ENCODE peak calls at places on chromosomes 6 and 20, in eight cellular contexts. One of them, this sample, is unnamed.
A peak's percentile ranks its signal among the peaks of the same experiment; 100 is the strongest.

GRCh38 chr20:36496707-36497669 is 44.3 kb upstream of the MYL9 start:
- DNase-seq in fibroblast of pulmonary artery: no peak
- DNase-seq in H1: no peak
- DNase-seq in ascending aorta: no peak
- DNase-seq in endodermal cell: no peak
- DNase-seq in psoas muscle: no peak
- DNase-seq in CD4-positive, alpha-beta T cell: no peak
- DNase-seq in GM12865: no peak
- DNase-seq in this sample: no peak

GRCh38 chr20:63071541-63072181 is 64.9 kb upstream of the BHLHE23 start:
- DNase-seq in fibroblast of pulmonary artery: peak; percentile 18
- DNase-seq in H1: peak; percentile 85
- DNase-seq in ascending aorta: peak; percentile 58
- DNase-seq in endodermal cell: peak; percentile 94
- DNase-seq in psoas muscle: peak; percentile 38
- DNase-seq in CD4-positive, alpha-beta T cell: no peak
- DNase-seq in GM12865: no peak
- DNase-seq in this sample: no peak

GRCh38 chr20:61901421-61902212 is 164.1 kb downstream of the TAF4 start:
- DNase-seq in fibroblast of pulmonary artery: no peak
- DNase-seq in H1: no peak
- DNase-seq in ascending aorta: no peak
- DNase-seq in endodermal cell: no peak
- DNase-seq in psoas muscle: peak; percentile 28
- DNase-seq in CD4-positive, alpha-beta T cell: no peak
- DNase-seq in GM12865: no peak
- DNase-seq in this sample: no peak

GRCh38 chr6:45650527-45651135 is 272.9 kb upstream of the SUPT3H start:
- DNase-seq in fibroblast of pulmonary artery: peak; percentile 80
- DNase-seq in H1: no peak
- DNase-seq in ascending aorta: peak; percentile 37
- DNase-seq in endodermal cell: no peak
- DNase-seq in psoas muscle: no peak
- DNase-seq in CD4-positive, alpha-beta T cell: no peak
- DNase-seq in GM12865: no peak
- DNase-seq in this sample: no peak

GRCh38 chr6:35363293-35363750 is 21.0 kb downstream of the PPARD start:
- DNase-seq in fibroblast of pulmonary artery: peak; percentile 46
- DNase-seq in H1: no peak
- DNase-seq in ascending aorta: no peak
- DNase-seq in endodermal cell: peak; percentile 57
- DNase-seq in psoas muscle: peak; percentile 78
- DNase-seq in CD4-positive, alpha-beta T cell: no peak
- DNase-seq in GM12865: no peak
- DNase-seq in this sample: no peak

GRCh38 chr20:58669287-58670006 is 18.4 kb downstream of the STX16 start:
- DNase-seq in fibroblast of pulmonary artery: no peak
- DNase-seq in H1: peak; percentile 78
- DNase-seq in ascending aorta: no peak
- DNase-seq in endodermal cell: peak; percentile 90
- DNase-seq in psoas muscle: no peak
- DNase-seq in CD4-positive, alpha-beta T cell: no peak
- DNase-seq in GM12865: peak; percentile 53
- DNase-seq in this sample: no peak

GRCh38 chr6:51885957-51886356 is 201.5 kb downstream of the PKHD1 start:
- DNase-seq in fibroblast of pulmonary artery: no peak
- DNase-seq in H1: no peak
- DNase-seq in ascending aorta: no peak
- DNase-seq in endodermal cell: no peak
- DNase-seq in psoas muscle: no peak
- DNase-seq in CD4-positive, alpha-beta T cell: no peak
- DNase-seq in GM12865: no peak
- DNase-seq in this sample: no peak

GRCh38 chr6:87623248-87623647 is 33.3 kb downstream of the ORC3 start:
- DNase-seq in fibroblast of pulmonary artery: peak; percentile 57
- DNase-seq in H1: no peak
- DNase-seq in ascending aorta: no peak
- DNase-seq in endodermal cell: no peak
- DNase-seq in psoas muscle: no peak
- DNase-seq in CD4-positive, alpha-beta T cell: no peak
- DNase-seq in GM12865: no peak
- DNase-seq in this sample: no peak

GRCh38 chr20:44692932-44693476 is 22.2 kb upstream of the CCN5 start:
- DNase-seq in fibroblast of pulmonary artery: peak; percentile 92
- DNase-seq in H1: no peak
- DNase-seq in ascending aorta: peak; percentile 97
- DNase-seq in endodermal cell: peak; percentile 73
- DNase-seq in psoas muscle: peak; percentile 90
- DNase-seq in CD4-positive, alpha-beta T cell: no peak
- DNase-seq in GM12865: no peak
- DNase-seq in this sample: no peak

GRCh38 chr6:132060591-132060990 is 109.4 kb upstream of the CCN2 start:
- DNase-seq in fibroblast of pulmonary artery: peak; percentile 65
- DNase-seq in H1: no peak
- DNase-seq in ascending aorta: no peak
- DNase-seq in endodermal cell: no peak
- DNase-seq in psoas muscle: no peak
- DNase-seq in CD4-positive, alpha-beta T cell: no peak
- DNase-seq in GM12865: no peak
- DNase-seq in this sample: no peak

GRCh38 chr20:40843251-40843650 is 154.2 kb upstream of the MAFB start:
- DNase-seq in fibroblast of pulmonary artery: no peak
- DNase-seq in H1: no peak
- DNase-seq in ascending aorta: no peak
- DNase-seq in endodermal cell: no peak
- DNase-seq in psoas muscle: no peak
- DNase-seq in CD4-positive, alpha-beta T cell: no peak
- DNase-seq in GM12865: no peak
- DNase-seq in this sample: no peak

GRCh38 chr6:26431258-26432162 is 8.8 kb upstream of the BTN3A3 start:
- DNase-seq in fibroblast of pulmonary artery: peak; percentile 23
- DNase-seq in H1: no peak
- DNase-seq in ascending aorta: peak; percentile 70
- DNase-seq in endodermal cell: no peak
- DNase-seq in psoas muscle: no peak
- DNase-seq in CD4-positive, alpha-beta T cell: no peak
- DNase-seq in GM12865: no peak
- DNase-seq in this sample: no peak

GRCh38 chr6:47690209-47690608 is 8.2 kb upstream of the ADGRF4 start:
- DNase-seq in fibroblast of pulmonary artery: no peak
- DNase-seq in H1: no peak
- DNase-seq in ascending aorta: no peak
- DNase-seq in endodermal cell: no peak
- DNase-seq in psoas muscle: no peak
- DNase-seq in CD4-positive, alpha-beta T cell: no peak
- DNase-seq in GM12865: no peak
- DNase-seq in this sample: no peak
- TF ChIP-seq CTCF in fibroblast of pulmonary artery: no peak
- TF ChIP-seq CTCF in H1: peak; percentile 11
- TF ChIP-seq CTCF in ascending aorta: no peak
- TF ChIP-seq CTCF in endodermal cell: peak; percentile 55
- TF ChIP-seq CTCF in psoas muscle: no peak
- TF ChIP-seq CTCF in CD4-positive, alpha-beta T cell: no peak
- TF ChIP-seq CTCF in GM12865: no peak
- TF ChIP-seq CTCF in this sample: no peak

GRCh38 chr6:30481213-30481964 is 7.9 kb upstream of the HLA-E start:
- DNase-seq in fibroblast of pulmonary artery: no peak
- DNase-seq in H1: peak; percentile 55
- DNase-seq in ascending aorta: no peak
- DNase-seq in endodermal cell: peak; percentile 72
- DNase-seq in psoas muscle: no peak
- DNase-seq in CD4-positive, alpha-beta T cell: no peak
- DNase-seq in GM12865: no peak
- DNase-seq in this sample: peak; percentile 26
- TF ChIP-seq CTCF in fibroblast of pulmonary artery: no peak
- TF ChIP-seq CTCF in H1: no peak
- TF ChIP-seq CTCF in ascending aorta: no peak
- TF ChIP-seq CTCF in endodermal cell: peak; percentile 52
- TF ChIP-seq CTCF in psoas muscle: no peak
- TF ChIP-seq CTCF in CD4-positive, alpha-beta T cell: no peak
- TF ChIP-seq CTCF in GM12865: no peak
- TF ChIP-seq CTCF in this sample: no peak

GRCh38 chr6:157227202-157228166 is 95.8 kb downstream of the TMEM242 start:
- DNase-seq in fibroblast of pulmonary artery: no peak
- DNase-seq in H1: no peak
- DNase-seq in ascending aorta: peak; percentile 60
- DNase-seq in endodermal cell: peak; percentile 58
- DNase-seq in psoas muscle: no peak
- DNase-seq in CD4-positive, alpha-beta T cell: no peak
- DNase-seq in GM12865: no peak
- DNase-seq in this sample: no peak
- TF ChIP-seq CTCF in fibroblast of pulmonary artery: peak; percentile 30
- TF ChIP-seq CTCF in H1: peak; percentile 33
- TF ChIP-seq CTCF in ascending aorta: no peak
- TF ChIP-seq CTCF in endodermal cell: peak; percentile 70
- TF ChIP-seq CTCF in psoas muscle: no peak
- TF ChIP-seq CTCF in CD4-positive, alpha-beta T cell: peak; percentile 23
- TF ChIP-seq CTCF in GM12865: peak; percentile 29
- TF ChIP-seq CTCF in this sample: no peak

GRCh38 chr6:17138033-17138432 is 36.2 kb downstream of the STMND1 start:
- DNase-seq in fibroblast of pulmonary artery: no peak
- DNase-seq in H1: no peak
- DNase-seq in ascending aorta: no peak
- DNase-seq in endodermal cell: no peak
- DNase-seq in psoas muscle: no peak
- DNase-seq in CD4-positive, alpha-beta T cell: no peak
- DNase-seq in GM12865: no peak
- DNase-seq in this sample: no peak
- TF ChIP-seq CTCF in fibroblast of pulmonary artery: no peak
- TF ChIP-seq CTCF in H1: no peak
- TF ChIP-seq CTCF in ascending aorta: no peak
- TF ChIP-seq CTCF in endodermal cell: no peak
- TF ChIP-seq CTCF in psoas muscle: no peak
- TF ChIP-seq CTCF in CD4-positive, alpha-beta T cell: no peak
- TF ChIP-seq CTCF in GM12865: no peak
- TF ChIP-seq CTCF in this sample: no peak

GRCh38 chr6:2403546-2403945 is 158.1 kb upstream of the GMDS start:
- DNase-seq in fibroblast of pulmonary artery: no peak
- DNase-seq in H1: no peak
- DNase-seq in ascending aorta: no peak
- DNase-seq in endodermal cell: no peak
- DNase-seq in psoas muscle: no peak
- DNase-seq in CD4-positive, alpha-beta T cell: no peak
- DNase-seq in GM12865: no peak
- DNase-seq in this sample: no peak
- TF ChIP-seq CTCF in fibroblast of pulmonary artery: no peak
- TF ChIP-seq CTCF in H1: no peak
- TF ChIP-seq CTCF in ascending aorta: no peak
- TF ChIP-seq CTCF in endodermal cell: no peak
- TF ChIP-seq CTCF in psoas muscle: no peak
- TF ChIP-seq CTCF in CD4-positive, alpha-beta T cell: no peak
- TF ChIP-seq CTCF in GM12865: no peak
- TF ChIP-seq CTCF in this sample: no peak

GRCh38 chr6:4731996-4732395 is 44.2 kb upstream of the CDYL start:
- DNase-seq in fibroblast of pulmonary artery: no peak
- DNase-seq in H1: no peak
- DNase-seq in ascending aorta: no peak
- DNase-seq in endodermal cell: no peak
- DNase-seq in psoas muscle: no peak
- DNase-seq in CD4-positive, alpha-beta T cell: no peak
- DNase-seq in GM12865: no peak
- DNase-seq in this sample: no peak

GRCh38 chr6:4728436-4728769 is 47.8 kb upstream of the CDYL start:
- DNase-seq in fibroblast of pulmonary artery: no peak
- DNase-seq in H1: no peak
- DNase-seq in ascending aorta: no peak
- DNase-seq in endodermal cell: no peak
- DNase-seq in psoas muscle: no peak
- DNase-seq in CD4-positive, alpha-beta T cell: no peak
- DNase-seq in GM12865: no peak
- DNase-seq in this sample: no peak

GRCh38 chr6:4727236-4727635 is 49.0 kb upstream of the CDYL start:
- DNase-seq in fibroblast of pulmonary artery: no peak
- DNase-seq in H1: no peak
- DNase-seq in ascending aorta: no peak
- DNase-seq in endodermal cell: no peak
- DNase-seq in psoas muscle: no peak
- DNase-seq in CD4-positive, alpha-beta T cell: no peak
- DNase-seq in GM12865: no peak
- DNase-seq in this sample: no peak

GRCh38 chr6:4728949-4729348 is 47.3 kb upstream of the CDYL start:
- DNase-seq in fibroblast of pulmonary artery: no peak
- DNase-seq in H1: no peak
- DNase-seq in ascending aorta: no peak
- DNase-seq in endodermal cell: no peak
- DNase-seq in psoas muscle: no peak
- DNase-seq in CD4-positive, alpha-beta T cell: no peak
- DNase-seq in GM12865: no peak
- DNase-seq in this sample: no peak

DNA sequence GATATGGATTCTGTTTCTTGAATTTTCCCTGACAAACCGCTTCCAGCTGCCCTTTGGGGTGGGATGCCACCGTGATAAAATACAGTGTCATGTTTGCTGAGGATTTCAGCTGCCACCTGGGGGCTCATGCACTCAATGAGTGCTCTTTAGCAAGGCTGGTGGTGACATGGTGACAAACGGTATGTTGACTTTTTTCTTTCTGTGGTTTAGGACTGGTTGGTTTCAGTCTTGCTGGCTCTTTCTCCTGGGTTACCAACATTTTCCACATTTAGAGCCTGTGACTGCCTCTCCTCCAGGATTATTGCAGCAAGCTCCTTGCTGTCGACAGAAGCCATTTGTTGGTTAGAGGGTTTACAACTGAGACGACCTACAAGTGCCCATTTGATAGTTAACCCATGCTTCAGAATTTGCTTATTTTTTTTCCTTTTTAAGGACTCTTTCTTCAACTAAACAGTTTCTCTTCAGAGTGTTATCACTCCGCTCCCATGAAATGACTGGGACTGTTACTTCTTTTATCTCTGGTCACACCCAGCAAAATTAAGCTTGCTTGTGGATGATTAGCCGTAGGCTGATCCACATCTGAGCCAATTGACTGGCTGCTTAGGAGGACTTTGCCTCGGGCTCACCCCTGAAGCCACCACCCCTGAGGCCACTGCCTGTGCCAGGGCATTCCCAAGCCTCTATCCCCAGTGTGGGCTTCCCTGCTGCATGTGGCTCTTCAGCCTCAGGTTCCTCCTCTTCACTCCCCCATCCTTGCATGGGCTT is 48.4 kb upstream of the CDYL start:
- DNase-seq in fibroblast of pulmonary artery: no peak
- DNase-seq in H1: no peak
- DNase-seq in ascending aorta: no peak
- DNase-seq in endodermal cell: peak; percentile 68
- DNase-seq in psoas muscle: no peak
- DNase-seq in CD4-positive, alpha-beta T cell: no peak
- DNase-seq in GM12865: peak; percentile 45
- DNase-seq in this sample: no peak
- TF ChIP-seq CTCF in fibroblast of pulmonary artery: no peak
- TF ChIP-seq CTCF in H1: peak; percentile 17
- TF ChIP-seq CTCF in ascending aorta: no peak
- TF ChIP-seq CTCF in endodermal cell: peak; percentile 52
- TF ChIP-seq CTCF in psoas muscle: no peak
- TF ChIP-seq CTCF in CD4-positive, alpha-beta T cell: no peak
- TF ChIP-seq CTCF in GM12865: no peak
- TF ChIP-seq CTCF in this sample: no peak